ENCODE peak calls at places on chromosomes 13 and 19, in four cellular contexts. One of them, this sample, is unnamed.

GRCh38 chr13:108950333-108951010 is 321.1 kb downstream of the MYO16 start:
- DNase-seq in uterus: no peak
- DNase-seq in NCI-H1105 treated with DMSO at 0.1 percent for 48 hours: no peak
- DNase-seq in NCI-H2107: no peak
- DNase-seq in this sample: no peak

GRCh38 chr19:14441041-14441938 is 8.2 kb downstream of the PKN1 start:
- DNase-seq in uterus: no peak
- DNase-seq in NCI-H1105 treated with DMSO at 0.1 percent for 48 hours: no peak
- DNase-seq in NCI-H2107: no peak
- DNase-seq in this sample: no peak

GRCh38 chr19:12293771-12294307 is 844 bp downstream of the ZNF44 start:
- DNase-seq in uterus: peak
- DNase-seq in NCI-H1105 treated with DMSO at 0.1 percent for 48 hours: peak
- DNase-seq in NCI-H2107: no peak
- DNase-seq in this sample: peak

GRCh38 chr13:46901721-46902120 is 4.9 kb upstream of the HTR2A start:
- DNase-seq in uterus: no peak
- DNase-seq in NCI-H1105 treated with DMSO at 0.1 percent for 48 hours: no peak
- DNase-seq in NCI-H2107: no peak
- DNase-seq in this sample: no peak

GRCh38 chr19:16631465-16631864 is 3.5 kb upstream of the MED26 start:
- DNase-seq in uterus: no peak
- DNase-seq in NCI-H1105 treated with DMSO at 0.1 percent for 48 hours: no peak
- DNase-seq in NCI-H2107: no peak
- DNase-seq in this sample: no peak

GRCh38 chr19:47240996-47241918 is 10.3 kb upstream of the BBC3 start:
- DNase-seq in uterus: peak
- DNase-seq in NCI-H1105 treated with DMSO at 0.1 percent for 48 hours: peak
- DNase-seq in NCI-H2107: peak
- DNase-seq in this sample: peak

GRCh38 chr13:111317571-111318360 is 2.7 kb upstream of the TEX29 start:
- DNase-seq in uterus: no peak
- DNase-seq in NCI-H1105 treated with DMSO at 0.1 percent for 48 hours: no peak
- DNase-seq in NCI-H2107: no peak
- DNase-seq in this sample: peak

GRCh38 chr13:111241862-111242261 is 78.6 kb upstream of the TEX29 start:
- DNase-seq in uterus: no peak
- DNase-seq in NCI-H1105 treated with DMSO at 0.1 percent for 48 hours: no peak
- DNase-seq in NCI-H2107: no peak
- DNase-seq in this sample: no peak

GRCh38 chr19:48926909-48927308 is 6.6 kb upstream of the DHDH start:
- DNase-seq in uterus: peak
- DNase-seq in NCI-H1105 treated with DMSO at 0.1 percent for 48 hours: no peak
- DNase-seq in NCI-H2107: peak
- DNase-seq in this sample: peak

GRCh38 chr19:29773141-29773540 is 38.6 kb upstream of the CCNE1 start:
- DNase-seq in uterus: no peak
- DNase-seq in NCI-H1105 treated with DMSO at 0.1 percent for 48 hours: no peak
- DNase-seq in NCI-H2107: no peak
- DNase-seq in this sample: no peak

GRCh38 chr19:1259873-1260748 is 9.0 kb upstream of the CIRBP start:
- DNase-seq in uterus: no peak
- DNase-seq in NCI-H1105 treated with DMSO at 0.1 percent for 48 hours: no peak
- DNase-seq in NCI-H2107: no peak
- DNase-seq in this sample: no peak

GRCh38 chr13:41231786-41232185 is 31.6 kb downstream of the MTRF1 start:
- DNase-seq in uterus: no peak
- DNase-seq in NCI-H1105 treated with DMSO at 0.1 percent for 48 hours: peak
- DNase-seq in NCI-H2107: no peak
- DNase-seq in this sample: no peak

GRCh38 chr13:27401210-27401609 is 23.2 kb upstream of the GTF3A start:
- DNase-seq in uterus: no peak
- DNase-seq in NCI-H1105 treated with DMSO at 0.1 percent for 48 hours: no peak
- DNase-seq in NCI-H2107: no peak
- DNase-seq in this sample: no peak

GRCh38 chr19:3455393-3455955 is 24.9 kb downstream of the SMIM24 start:
- DNase-seq in uterus: no peak
- DNase-seq in NCI-H1105 treated with DMSO at 0.1 percent for 48 hours: no peak
- DNase-seq in NCI-H2107: no peak
- DNase-seq in this sample: no peak

GRCh38 chr13:51330741-51331140 is 8.8 kb upstream of the SERPINE3 start:
- DNase-seq in uterus: no peak
- DNase-seq in NCI-H1105 treated with DMSO at 0.1 percent for 48 hours: no peak
- DNase-seq in NCI-H2107: no peak
- DNase-seq in this sample: no peak

GRCh38 chr19:35346193-35347052 is 1.3 kb upstream of the FFAR1 start:
- DNase-seq in uterus: no peak
- DNase-seq in NCI-H1105 treated with DMSO at 0.1 percent for 48 hours: peak
- DNase-seq in NCI-H2107: no peak
- DNase-seq in this sample: no peak

GRCh38 chr13:41533676-41534075 is 76.3 kb downstream of the RGCC start:
- DNase-seq in uterus: no peak
- DNase-seq in NCI-H1105 treated with DMSO at 0.1 percent for 48 hours: no peak
- DNase-seq in NCI-H2107: no peak
- DNase-seq in this sample: no peak

GRCh38 chr13:53041968-53042485 is 13.4 kb downstream of the OLFM4 start:
- DNase-seq in uterus: no peak
- DNase-seq in NCI-H1105 treated with DMSO at 0.1 percent for 48 hours: no peak
- DNase-seq in NCI-H2107: no peak
- DNase-seq in this sample: no peak

GRCh38 chr19:48292798-48293197 is 22.9 kb downstream of the ZNF114 start:
- DNase-seq in uterus: no peak
- DNase-seq in NCI-H1105 treated with DMSO at 0.1 percent for 48 hours: no peak
- DNase-seq in NCI-H2107: no peak
- DNase-seq in this sample: no peak

GRCh38 chr13:36973621-36974268 is 25.4 kb downstream of the ALG5 start:
- DNase-seq in uterus: no peak
- DNase-seq in NCI-H1105 treated with DMSO at 0.1 percent for 48 hours: no peak
- DNase-seq in NCI-H2107: no peak
- DNase-seq in this sample: no peak

GRCh38 chr19:33376423-33376822 is 2.9 kb downstream of the CEBPG start:
- DNase-seq in uterus: peak
- DNase-seq in NCI-H1105 treated with DMSO at 0.1 percent for 48 hours: no peak
- DNase-seq in NCI-H2107: no peak
- DNase-seq in this sample: no peak

GRCh38 chr13:102399791-102400618 is 1.8 kb downstream of the FGF14 start:
- DNase-seq in uterus: peak
- DNase-seq in NCI-H1105 treated with DMSO at 0.1 percent for 48 hours: peak
- DNase-seq in NCI-H2107: no peak
- DNase-seq in this sample: no peak

GRCh38 chr19:44607049-44607448 is 6.3 kb upstream of the IGSF23 start:
- DNase-seq in uterus: no peak
- DNase-seq in NCI-H1105 treated with DMSO at 0.1 percent for 48 hours: no peak
- DNase-seq in NCI-H2107: no peak
- DNase-seq in this sample: no peak

GRCh38 chr19:2457394-2458037 is 757 bp upstream of the LMNB2 start:
- DNase-seq in uterus: no peak
- DNase-seq in NCI-H1105 treated with DMSO at 0.1 percent for 48 hours: no peak
- DNase-seq in NCI-H2107: no peak
- DNase-seq in this sample: no peak

GRCh38 chr13:36163809-36164308 is 32.7 kb upstream of the DCLK1 start:
- DNase-seq in uterus: peak
- DNase-seq in NCI-H1105 treated with DMSO at 0.1 percent for 48 hours: peak
- DNase-seq in NCI-H2107: peak
- DNase-seq in this sample: no peak

GRCh38 chr19:44905437-44906160 is at the start of gene APOE:
- DNase-seq in uterus: no peak
- DNase-seq in NCI-H1105 treated with DMSO at 0.1 percent for 48 hours: no peak
- DNase-seq in NCI-H2107: no peak
- DNase-seq in this sample: no peak

GRCh38 chr13:86399572-86399971 is 600.4 kb upstream of the SLITRK6 start:
- DNase-seq in uterus: no peak
- DNase-seq in NCI-H1105 treated with DMSO at 0.1 percent for 48 hours: no peak
- DNase-seq in NCI-H2107: no peak
- DNase-seq in this sample: no peak

GRCh38 chr13:99339230-99339721 is 32.1 kb upstream of the GPR183 start:
- DNase-seq in uterus: no peak
- DNase-seq in NCI-H1105 treated with DMSO at 0.1 percent for 48 hours: no peak
- DNase-seq in NCI-H2107: no peak
- DNase-seq in this sample: no peak

GRCh38 chr13:79861731-79862130 is 380.8 kb downstream of the NDFIP2 start:
- DNase-seq in uterus: no peak
- DNase-seq in NCI-H1105 treated with DMSO at 0.1 percent for 48 hours: no peak
- DNase-seq in NCI-H2107: no peak
- DNase-seq in this sample: no peak

GRCh38 chr13:65911546-65912193 is 1318.5 kb downstream of the PCDH9 start:
- DNase-seq in uterus: no peak
- DNase-seq in NCI-H1105 treated with DMSO at 0.1 percent for 48 hours: no peak
- DNase-seq in NCI-H2107: no peak
- DNase-seq in this sample: no peak

GRCh38 chr19:12544401-12544876 is 6.8 kb downstream of the ZNF564 start:
- DNase-seq in uterus: no peak
- DNase-seq in NCI-H1105 treated with DMSO at 0.1 percent for 48 hours: no peak
- DNase-seq in NCI-H2107: no peak
- DNase-seq in this sample: no peak

GRCh38 chr19:1104452-1105216 is 840 bp downstream of the GPX4 start:
- DNase-seq in uterus: peak
- DNase-seq in NCI-H1105 treated with DMSO at 0.1 percent for 48 hours: peak
- DNase-seq in NCI-H2107: peak
- DNase-seq in this sample: peak